ENCODE peak calls at places on chromosomes 6 and 20, in ten cellular contexts. N, A, I, W, X, Z, P, C, H and M are unnamed samples.

GRCh38 chr6:35177139-35177538 is 36.0 kb upstream of the TCP11 start:
- DNase-seq in C (no peak), A (no peak), H (no peak), I (no peak), W (no peak), N (no peak), Z (no peak), P (no peak), X (no peak), M (no peak)

GRCh38 chr20:41316602-41317535 is 662 bp downstream of the ZHX3 start:
- DNase-seq in X (peak; percentile 82), N (peak; percentile 76), I (peak; percentile 95), W (peak; percentile 86), A (peak; percentile 89), Z (peak; percentile 92), P (peak; percentile 67), H (peak; percentile 66), C (no peak), M (peak; percentile 80)

GRCh38 chr6:56101141-56101553 is 146.2 kb downstream of the COL21A1 start:
- DNase-seq in P (no peak), A (no peak), X (no peak), Z (no peak), N (peak; percentile 96), H (no peak), I (peak; percentile 96), C (peak; percentile 96), W (no peak), M (no peak)

GRCh38 chr20:25016471-25016870 is 23.9 kb upstream of the APMAP start:
- DNase-seq in A (no peak), N (no peak), X (no peak), H (no peak), C (no peak), I (no peak), Z (peak; percentile 34), W (no peak), P (no peak), M (no peak)

GRCh38 chr20:12077835-12078374 is 160.2 kb downstream of the BTBD3 start:
- DNase-seq in I (no peak), P (no peak), N (no peak), W (no peak), Z (no peak), C (no peak), H (no peak), X (no peak), A (no peak), M (no peak)

GRCh38 chr6:87407531-87407895 is 259 bp upstream of the CFAP206 start:
- DNase-seq in N (peak; percentile 57), I (peak; percentile 37), X (no peak), P (no peak), W (peak; percentile 62), Z (no peak), A (no peak), H (peak; percentile 39), C (no peak), M (no peak)

GRCh38 chr6:30325150-30325872 is 1.4 kb upstream of the TRIM39 start:
- DNase-seq in C (no peak), H (peak; percentile 17), P (peak; percentile 74), N (peak; percentile 59), A (peak; percentile 74), Z (no peak), I (peak; percentile 62), W (peak; percentile 71), X (no peak), M (peak; percentile 81)

GRCh38 chr6:39215640-39216158 is 13.6 kb downstream of the KCNK5 start:
- DNase-seq in P (no peak), Z (no peak), N (no peak), X (no peak), W (no peak), C (no peak), A (peak; percentile 69), H (no peak), I (no peak), M (no peak)

GRCh38 chr20:60984666-60985065 is 267.4 kb upstream of the CDH4 start:
- DNase-seq in Z (no peak), C (no peak), N (no peak), H (no peak), I (no peak), X (no peak), W (no peak), A (no peak), P (no peak), M (peak; percentile 25)

GRCh38 chr20:38872036-38872435 is 54.2 kb upstream of the FAM83D start:
- DNase-seq in Z (peak; percentile 62), W (no peak), I (no peak), N (no peak), X (no peak), C (no peak), P (no peak), A (peak; percentile 77), H (no peak), M (no peak)

GRCh38 chr20:44594730-44595129 is 12.4 kb downstream of the PKIG start:
- DNase-seq in W (no peak), C (no peak), N (peak; percentile 56), H (no peak), Z (no peak), A (no peak), I (peak; percentile 81), X (no peak), P (no peak), M (no peak)

GRCh38 chr20:10306440-10307358 is 88.1 kb downstream of the SNAP25 start:
- DNase-seq in H (no peak), X (no peak), Z (no peak), P (no peak), C (peak; percentile 45), A (no peak), N (peak; percentile 92), W (no peak), I (peak; percentile 96), M (no peak)

GRCh38 chr20:48761023-48761785 is 66.6 kb downstream of the PREX1 start:
- DNase-seq in A (peak; percentile 46), H (no peak), X (no peak), Z (peak; percentile 89), W (peak; percentile 22), I (no peak), C (no peak), N (no peak), P (peak; percentile 19), M (peak; percentile 87)

GRCh38 chr20:59441860-59442810 is 141.7 kb downstream of the EDN3 start:
- DNase-seq in P (no peak), A (no peak), I (no peak), N (no peak), W (peak; percentile 77), C (no peak), X (no peak), Z (no peak), H (no peak), M (no peak)

DNA sequence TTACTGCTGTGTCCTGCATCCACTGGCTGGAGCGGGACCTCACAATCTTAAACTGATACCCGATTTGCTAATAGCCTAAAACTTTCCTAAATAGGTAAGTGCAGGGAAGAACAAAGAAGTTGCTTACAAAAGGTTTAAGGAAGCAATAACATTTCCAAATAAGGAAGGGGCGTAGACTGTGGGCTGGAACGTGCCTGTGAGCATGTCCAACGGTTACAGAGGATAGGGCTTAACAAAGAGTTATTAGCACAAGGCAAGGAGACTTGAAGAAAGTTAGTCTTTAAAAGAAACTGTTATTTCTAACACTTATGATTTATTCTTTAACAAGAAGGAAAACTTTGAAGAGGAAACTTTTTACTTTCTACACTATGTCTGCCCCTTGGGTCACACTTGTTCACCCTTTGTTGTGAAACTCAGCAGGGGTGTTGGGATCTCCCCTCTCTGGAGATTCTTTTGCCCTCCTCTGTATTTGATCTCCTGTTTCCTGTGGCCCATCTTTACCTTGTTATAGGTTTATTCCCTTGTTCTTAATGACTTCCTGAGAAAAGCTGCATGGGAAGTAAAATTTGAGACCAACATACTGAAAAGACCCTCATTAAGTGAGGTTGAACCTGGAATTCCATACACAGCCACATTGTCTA is 28.7 kb downstream of the KAT14 start:
- DNase-seq in Z (no peak), P (no peak), A (peak; percentile 65), X (no peak), W (no peak), N (no peak), C (no peak), H (peak; percentile 20), I (no peak), M (no peak)
- H3K36me3 ChIP-seq in Z (no peaks in the 10 kb centered on the region), P (peaks cover 24% of the 10 kb centered on the region), A (no peaks in the 10 kb centered on the region), X (peaks cover 7% of the 10 kb centered on the region), W (no peaks in the 10 kb centered on the region), N (peaks cover 4% of the 10 kb centered on the region), C (peaks cover 9% of the 10 kb centered on the region), H (no peaks in the 10 kb centered on the region), I (no peaks in the 10 kb centered on the region), M (peaks cover 84% of the 10 kb centered on the region)

GRCh38 chr6:154234019-154234772 is 122.4 kb downstream of the IPCEF1 start:
- DNase-seq in C (no peak), A (no peak), W (no peak), H (no peak), P (no peak), I (no peak), N (no peak), Z (no peak), X (no peak), M (peak; percentile 43)
- H3K36me3 ChIP-seq in C (no peaks in the 10 kb centered on the region), A (no peaks in the 10 kb centered on the region), W (no peaks in the 10 kb centered on the region), H (no peaks in the 10 kb centered on the region), P (no peaks in the 10 kb centered on the region), I (no peaks in the 10 kb centered on the region), N (no peaks in the 10 kb centered on the region), Z (no peaks in the 10 kb centered on the region), X (no peaks in the 10 kb centered on the region), M (peaks cover 6% of the 10 kb centered on the region)

DNA sequence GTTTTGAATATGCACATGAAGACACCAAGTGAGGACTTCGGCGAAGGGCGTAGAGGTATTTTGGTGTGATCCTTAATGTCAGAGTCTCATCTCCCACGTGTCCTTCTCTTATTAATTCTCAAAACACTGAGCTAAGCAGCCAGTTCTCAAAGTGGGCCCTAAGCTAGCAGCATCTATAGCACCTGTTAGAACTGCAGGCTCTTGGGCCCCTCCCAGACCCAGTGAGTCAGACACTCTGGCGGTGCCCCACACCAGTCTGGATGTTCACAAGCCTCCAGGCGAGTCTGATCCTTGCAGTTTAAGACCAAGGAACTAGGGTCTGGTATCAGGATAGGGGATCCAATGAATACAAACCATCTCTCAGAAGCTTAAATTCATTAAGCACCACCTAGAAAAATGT is 292.2 kb downstream of the QKI start:
- DNase-seq in N (no peak), X (no peak), Z (no peak), P (no peak), I (peak; percentile 18), W (no peak), A (no peak), C (no peak), H (no peak), M (no peak)
- H3K36me3 ChIP-seq in N (no peaks in the 10 kb centered on the region), X (no peaks in the 10 kb centered on the region), Z (no peaks in the 10 kb centered on the region), P (no peaks in the 10 kb centered on the region), I (no peaks in the 10 kb centered on the region), W (no peaks in the 10 kb centered on the region), A (no peaks in the 10 kb centered on the region), C (no peaks in the 10 kb centered on the region), H (no peaks in the 10 kb centered on the region), M (no peaks in the 10 kb centered on the region)

DNA sequence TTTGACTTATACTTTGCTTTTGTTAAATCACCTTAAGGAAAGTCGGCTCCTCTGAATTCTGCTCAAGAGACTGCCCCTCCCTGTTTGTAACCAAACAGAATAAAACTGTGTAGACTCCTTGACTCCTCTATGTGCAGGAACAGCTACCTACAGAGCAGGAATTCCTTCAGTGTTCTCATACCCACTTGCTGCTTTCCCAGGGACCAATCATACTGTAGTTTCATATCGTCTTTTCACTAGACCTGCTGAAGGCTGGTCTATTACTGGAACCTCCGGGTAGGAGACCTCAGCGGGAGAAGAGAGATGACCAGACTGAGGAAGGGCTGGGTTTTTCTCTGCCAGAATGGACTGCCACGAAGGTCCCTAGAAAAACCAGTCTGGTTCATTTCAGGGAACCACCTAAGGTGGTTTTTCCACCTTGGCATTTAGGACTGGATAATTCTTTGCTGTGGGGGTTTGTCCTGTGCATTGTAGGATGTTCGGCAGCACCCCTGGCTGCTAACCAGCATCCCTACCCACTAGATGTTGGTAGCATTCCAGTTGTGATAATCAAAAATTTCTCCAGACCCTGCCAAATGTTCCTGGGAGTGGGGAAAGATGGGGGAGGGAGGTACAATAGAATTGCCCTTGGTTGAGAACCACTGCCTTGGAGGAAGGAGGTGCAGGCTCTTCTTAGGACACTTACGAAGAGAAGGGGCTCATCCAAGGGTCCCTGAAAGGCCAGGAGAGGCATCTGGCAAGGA is 80.5 kb downstream of the DNAAF9 start:
- DNase-seq in A (no peak), W (no peak), Z (no peak), C (no peak), H (no peak), N (peak; percentile 47), I (no peak), P (no peak), X (no peak), M (no peak)
- H3K36me3 ChIP-seq in A (no peaks in the 10 kb centered on the region), W (no peaks in the 10 kb centered on the region), Z (no peaks in the 10 kb centered on the region), C (peaks cover 20% of the 10 kb centered on the region), H (no peaks in the 10 kb centered on the region), N (peaks cover 13% of the 10 kb centered on the region), I (peaks cover 3% of the 10 kb centered on the region), P (peaks cover 6% of the 10 kb centered on the region), X (no peaks in the 10 kb centered on the region), M (no peaks in the 10 kb centered on the region)